ENCODE peak calls at places on chromosomes 1 and 21, in five cellular contexts. M is Peyer's patch, K is heart right ventricle, X is H1, B is AG04450. P is an unnamed sample.

GRCh38 chr1:172863031-172863430 is 187.7 kb downstream of the TNFSF18 start:
- DNase-seq in K (no peak), B (no peak), X (no peak), M (no peak), P (no peak)

GRCh38 chr1:170196490-170196889 is 50.7 kb downstream of the NTMT2 start:
- DNase-seq in X (no peak), K (no peak), M (no peak), B (no peak), P (no peak)

GRCh38 chr1:91751281-91751680 is 134.7 kb downstream of the TGFBR3 start:
- DNase-seq in K (no peak), B (no peak), M (peak; percentile 53), X (no peak), P (no peak)

GRCh38 chr1:160862151-160863061 is at the start of gene CD244:
- DNase-seq in B (no peak), X (no peak), K (peak; percentile 29), M (peak; percentile 78), P (no peak)

GRCh38 chr1:228370941-228371740 is 35.5 kb downstream of the TRIM11 start:
- DNase-seq in M (no peak), K (peak; percentile 83), B (no peak), X (no peak), P (no peak)

GRCh38 chr1:202692959-202693555 is 17.2 kb downstream of the SYT2 start:
- DNase-seq in B (peak; percentile 34), M (peak; percentile 72), K (peak; percentile 45), X (no peak), P (peak; percentile 65)

GRCh38 chr1:48878191-48878940 is 101.7 kb upstream of the BEND5 start:
- DNase-seq in M (no peak), B (no peak), K (no peak), X (no peak), P (no peak)

GRCh38 chr21:39644069-39644468 is 31.3 kb downstream of the B3GALT5 start:
- DNase-seq in M (no peak), K (no peak), X (no peak), B (no peak), P (peak; percentile 21)

GRCh38 chr1:109803901-109804331 is 40.2 kb upstream of the EPS8L3 start:
- DNase-seq in B (no peak), K (no peak), M (peak; percentile 39), X (no peak), P (peak; percentile 16)

GRCh38 chr21:46159390-46159789 is 4.0 kb upstream of the FTCD start:
- DNase-seq in X (no peak), B (no peak), K (no peak), M (peak; percentile 27), P (peak; percentile 10)
- H3K4me3 ChIP-seq in X (no peak overlapping the region), B (no peak overlapping the region), K (no peak overlapping the region), M (no peak overlapping the region), P (no peak overlapping the region)

DNA sequence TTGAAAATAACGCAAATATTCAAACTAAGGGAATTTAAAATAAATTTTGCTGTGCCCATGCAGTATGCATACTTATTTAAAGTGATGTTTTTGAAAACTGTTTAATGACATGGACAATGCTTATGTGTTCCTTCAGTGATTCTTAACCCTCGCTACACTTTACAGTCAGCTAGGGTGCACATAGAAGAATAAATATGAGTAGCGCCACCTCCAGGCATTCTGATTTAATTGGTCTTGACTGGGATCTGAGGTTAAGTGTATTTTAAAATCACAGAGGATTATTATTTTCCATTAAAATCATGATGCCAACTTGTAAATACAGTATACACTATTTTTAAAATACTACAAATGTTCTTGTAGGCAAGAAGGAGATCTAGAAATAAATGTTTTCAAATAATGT is 373.5 kb upstream of the ADGRL4 start:
- DNase-seq in X (no peak), B (no peak), M (no peak), K (no peak), P (no peak)
- TF ChIP-seq CTCF in X (peak; percentile 12), B (no peak), M (no peak), K (no peak), P (no peak)

GRCh38 chr1:67338642-67339041 is 31.0 kb downstream of the IL12RB2 start:
- DNase-seq in K (no peak), X (no peak), M (no peak), B (no peak), P (no peak)

GRCh38 chr1:67336157-67336556 is 28.5 kb downstream of the IL12RB2 start:
- DNase-seq in M (no peak), B (no peak), X (no peak), K (no peak), P (no peak)

GRCh38 chr1:67342002-67342890 is 34.6 kb downstream of the IL12RB2 start:
- DNase-seq in M (no peak), X (peak; percentile 25), B (no peak), K (no peak), P (no peak)

GRCh38 chr1:67336783-67337182 is 29.1 kb downstream of the IL12RB2 start:
- DNase-seq in X (no peak), B (no peak), K (no peak), M (peak; percentile 55), P (no peak)

DNA sequence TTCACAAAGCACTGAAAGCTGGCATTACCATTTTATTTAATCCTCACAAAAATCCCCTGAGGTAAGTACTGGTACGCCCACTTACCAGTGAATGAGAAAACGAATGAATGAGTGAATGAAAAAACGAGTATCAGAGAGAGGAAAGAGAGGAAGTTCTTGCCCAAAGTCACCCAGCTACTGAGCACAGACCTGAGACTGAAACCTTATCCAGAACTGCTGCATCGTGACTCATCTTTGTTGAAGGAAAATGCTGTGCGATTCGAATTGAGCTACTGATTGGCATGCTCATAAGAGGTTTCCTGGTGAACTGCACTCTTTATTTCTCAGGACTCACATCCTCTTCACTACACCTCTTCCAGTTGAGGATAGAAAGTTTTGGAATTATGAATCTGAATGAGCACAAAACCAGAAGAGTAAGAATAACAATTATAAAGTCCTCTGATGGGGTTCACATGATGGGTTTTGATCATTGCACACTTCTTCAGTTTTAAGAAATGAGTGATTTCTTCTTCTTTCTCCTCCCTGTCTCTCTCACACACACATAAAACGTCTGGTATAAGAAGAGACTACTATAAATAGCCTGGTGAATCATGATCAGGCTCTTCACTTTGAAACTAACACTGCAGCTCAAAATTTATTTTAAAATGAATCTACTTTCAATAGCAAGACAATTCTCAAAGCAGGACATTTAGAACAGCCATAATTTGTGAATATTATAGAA is 32.1 kb downstream of the IL12RB2 start:
- DNase-seq in B (peak; percentile 20), X (no peak), K (no peak), M (no peak), P (no peak)
- H3K4me3 ChIP-seq in B (no peak overlapping the region), X (no peak overlapping the region), K (no peak overlapping the region), M (no peak overlapping the region), P (no peak overlapping the region)

GRCh38 chr1:180274221-180274620 is 44.2 kb downstream of the LHX4 start:
- DNase-seq in K (no peak), B (no peak), X (no peak), M (peak; percentile 34), P (peak; percentile 8)
- TF ChIP-seq CTCF in K (no peak), B (no peak), X (no peak), M (no peak), P (no peak)

DNA sequence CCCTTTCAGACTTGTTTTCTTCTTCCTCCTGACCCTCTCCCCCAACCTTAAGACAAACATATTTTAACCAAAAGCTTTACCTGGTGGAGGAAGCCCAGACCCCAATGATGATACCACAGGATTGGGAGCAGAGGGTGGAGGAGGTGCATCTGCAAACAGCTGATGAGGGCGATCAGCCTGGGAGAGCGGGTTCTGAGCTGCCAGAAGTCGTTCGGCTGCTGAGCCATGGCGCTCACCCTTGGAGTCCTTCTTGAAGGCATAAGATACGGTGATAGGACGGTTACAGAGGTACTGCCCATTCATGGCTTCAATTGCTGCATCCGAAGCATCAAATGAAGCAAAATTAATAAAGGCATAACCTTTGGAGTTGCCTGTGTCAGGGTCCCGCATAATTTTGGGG is 1.3 kb downstream of the SF3B4 start:
- DNase-seq in K (no peak), X (no peak), M (no peak), B (no peak), P (no peak)
- H3K4me3 ChIP-seq in K (peak overlapping the region; percentile 98), X (no peak overlapping the region), M (no peak overlapping the region), B (peak overlapping the region; percentile 91), P (no peak overlapping the region)

GRCh38 chr1:236451796-236452373 is 57.8 kb downstream of the EDARADD start:
- DNase-seq in M (peak; percentile 52), X (peak; percentile 15), B (no peak), K (no peak), P (peak; percentile 37)
- TF ChIP-seq CTCF in M (peak; percentile 37), X (peak; percentile 71), B (peak; percentile 34), K (peak; percentile 36), P (peak; percentile 57)

DNA sequence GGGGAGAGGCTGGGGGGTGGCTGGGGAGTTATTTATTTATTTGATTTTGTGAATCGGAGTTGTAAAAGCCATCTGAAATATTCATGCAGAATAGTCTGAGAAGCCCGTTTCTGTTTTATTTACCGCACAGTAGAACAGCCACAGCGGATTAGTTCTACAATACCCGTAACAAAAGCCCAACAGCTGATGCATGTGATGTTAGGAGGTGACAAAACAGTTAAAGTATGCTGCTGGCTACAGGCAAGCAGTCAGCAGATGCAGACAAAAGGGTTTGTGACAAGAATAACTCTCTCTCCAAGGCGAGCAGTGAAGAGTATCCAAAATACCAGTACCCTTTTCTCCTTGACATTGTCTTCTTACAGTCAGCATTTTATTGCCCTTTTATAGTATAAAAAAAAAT is 42.0 kb downstream of the PROX1 start:
- DNase-seq in B (no peak), K (no peak), X (no peak), M (no peak), P (no peak)
- H3K4me3 ChIP-seq in B (no peak overlapping the region), K (no peak overlapping the region), X (no peak overlapping the region), M (no peak overlapping the region), P (no peak overlapping the region)

GRCh38 chr1:76031496-76031895 is 43.0 kb upstream of the ST6GALNAC3 start:
- DNase-seq in M (no peak), X (no peak), B (no peak), K (no peak), P (no peak)

GRCh38 chr1:76038306-76039004 is 36.1 kb upstream of the ST6GALNAC3 start:
- DNase-seq in X (no peak), M (no peak), B (no peak), K (no peak), P (no peak)

GRCh38 chr1:76037314-76037713 is 37.2 kb upstream of the ST6GALNAC3 start:
- DNase-seq in K (no peak), B (no peak), X (no peak), M (no peak), P (no peak)

GRCh38 chr1:76033800-76034475 is 40.6 kb upstream of the ST6GALNAC3 start:
- DNase-seq in X (no peak), K (no peak), B (no peak), M (no peak), P (no peak)

DNA sequence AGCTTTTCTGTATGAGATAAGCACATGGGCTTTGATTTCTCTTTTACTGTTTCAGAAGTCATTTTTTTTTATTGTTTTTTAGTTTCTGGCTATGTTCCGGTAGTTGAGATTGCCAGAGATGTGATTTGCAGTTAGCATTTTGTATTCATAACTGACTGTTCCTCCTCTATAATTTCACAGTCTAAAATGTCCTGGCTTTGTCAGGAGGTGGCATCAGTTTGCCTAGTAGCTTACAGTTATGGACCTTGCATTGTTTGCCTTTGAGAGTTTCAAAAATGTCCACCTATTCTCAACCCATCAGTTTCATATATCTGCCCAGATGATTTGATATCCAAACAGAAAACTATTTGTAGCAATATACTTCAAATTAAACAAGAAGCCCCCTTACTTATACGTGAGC is 39.5 kb upstream of the ST6GALNAC3 start:
- DNase-seq in K (no peak), B (no peak), X (no peak), M (no peak), P (peak; percentile 31)
- TF ChIP-seq CTCF in K (peak; percentile 40), B (no peak), X (no peak), M (peak; percentile 37), P (no peak)